ENCODE peak calls at places on chromosomes 7 and 10, in four cellular contexts. Z is suprapubic skin, P is GM12892, C is transverse colon. S is an unnamed sample.

GRCh38 chr7:6705959-6706665 is 635 bp downstream of the ZNF12 start:
- DNase-seq in Z (peak; percentile 69), P (no peak), C (peak; percentile 16), S (peak; percentile 26)

GRCh38 chr7:46133076-46133475 is 212.0 kb upstream of the IGFBP3 start:
- DNase-seq in Z (no peak), P (no peak), C (no peak), S (no peak)

GRCh38 chr7:130683026-130683425 is 3.3 kb downstream of the TSGA13 start:
- DNase-seq in Z (no peak), P (no peak), C (no peak), S (no peak)

GRCh38 chr7:157037635-157038034 is 27.2 kb upstream of the MNX1 start:
- DNase-seq in Z (peak; percentile 35), P (no peak), C (no peak), S (no peak)

GRCh38 chr7:55532150-55532917 is 40.0 kb downstream of the VOPP1 start:
- DNase-seq in Z (no peak), P (no peak), C (no peak), S (no peak)

GRCh38 chr10:109062371-109062770 is 860.9 kb downstream of the XPNPEP1 start:
- DNase-seq in Z (no peak), P (no peak), C (no peak), S (no peak)

GRCh38 chr7:139623518-139623917 is 100.0 kb downstream of the CLEC2L start:
- DNase-seq in Z (no peak), P (no peak), C (no peak), S (no peak)

GRCh38 chr10:28105561-28105960 is 106.7 kb upstream of the ODAD2 start:
- DNase-seq in Z (no peak), P (no peak), C (no peak), S (no peak)

GRCh38 chr7:132882714-132883428 is 199.0 kb downstream of the CHCHD3 start:
- DNase-seq in Z (no peak), P (no peak), C (no peak), S (no peak)

GRCh38 chr7:12490105-12490688 is 80.3 kb upstream of the SCIN start:
- DNase-seq in Z (no peak), P (no peak), C (no peak), S (no peak)

GRCh38 chr7:130831817-130832481 is 97.9 kb upstream of the KLF14 start:
- DNase-seq in Z (no peak), P (no peak), C (no peak), S (no peak)

GRCh38 chr10:130112821-130113220 is 2.2 kb upstream of the C10orf143 start:
- DNase-seq in Z (no peak), P (no peak), C (no peak), S (no peak)

GRCh38 chr10:130109796-130110235 is 814 bp downstream of the C10orf143 start:
- DNase-seq in Z (peak; percentile 78), P (no peak), C (peak; percentile 81), S (no peak)

GRCh38 chr10:130111848-130112180 is 1.2 kb upstream of the C10orf143 start:
- DNase-seq in Z (no peak), P (no peak), C (no peak), S (no peak)

GRCh38 chr10:130110236-130111114 is at the start of gene C10orf143:
- DNase-seq in Z (peak; percentile 98), P (peak; percentile 76), C (peak; percentile 98), S (peak; percentile 77)

GRCh38 chr10:130111115-130111847 is 651 bp upstream of the C10orf143 start:
- DNase-seq in Z (peak; percentile 98), P (peak; percentile 84), C (peak; percentile 96), S (peak; percentile 85)
- TF ChIP-seq POLR2A in Z (peak; percentile 77), P (peak; percentile 69), C (peak; percentile 57), S (peak; percentile 62)

GRCh38 chr10:96043157-96043894 is at the start of gene CCNJ:
- DNase-seq in Z (peak; percentile 88), P (peak; percentile 93), C (peak; percentile 91), S (peak; percentile 95)
- TF ChIP-seq POLR2A in Z (peak; percentile 47), P (peak; percentile 77), C (peak; percentile 82), S (peak; percentile 58)

GRCh38 chr10:124193309-124193696 is 99.9 kb upstream of the CHST15 start:
- DNase-seq in Z (no peak), P (no peak), C (no peak), S (no peak)
- TF ChIP-seq POLR2A in Z (no peak), P (no peak), C (no peak), S (no peak)

GRCh38 chr7:896346-897075 is 20.2 kb downstream of the GET4 start:
- DNase-seq in Z (no peak), P (no peak), C (no peak), S (no peak)
- TF ChIP-seq POLR2A in Z (no peak), P (no peak), C (no peak), S (no peak)

DNA sequence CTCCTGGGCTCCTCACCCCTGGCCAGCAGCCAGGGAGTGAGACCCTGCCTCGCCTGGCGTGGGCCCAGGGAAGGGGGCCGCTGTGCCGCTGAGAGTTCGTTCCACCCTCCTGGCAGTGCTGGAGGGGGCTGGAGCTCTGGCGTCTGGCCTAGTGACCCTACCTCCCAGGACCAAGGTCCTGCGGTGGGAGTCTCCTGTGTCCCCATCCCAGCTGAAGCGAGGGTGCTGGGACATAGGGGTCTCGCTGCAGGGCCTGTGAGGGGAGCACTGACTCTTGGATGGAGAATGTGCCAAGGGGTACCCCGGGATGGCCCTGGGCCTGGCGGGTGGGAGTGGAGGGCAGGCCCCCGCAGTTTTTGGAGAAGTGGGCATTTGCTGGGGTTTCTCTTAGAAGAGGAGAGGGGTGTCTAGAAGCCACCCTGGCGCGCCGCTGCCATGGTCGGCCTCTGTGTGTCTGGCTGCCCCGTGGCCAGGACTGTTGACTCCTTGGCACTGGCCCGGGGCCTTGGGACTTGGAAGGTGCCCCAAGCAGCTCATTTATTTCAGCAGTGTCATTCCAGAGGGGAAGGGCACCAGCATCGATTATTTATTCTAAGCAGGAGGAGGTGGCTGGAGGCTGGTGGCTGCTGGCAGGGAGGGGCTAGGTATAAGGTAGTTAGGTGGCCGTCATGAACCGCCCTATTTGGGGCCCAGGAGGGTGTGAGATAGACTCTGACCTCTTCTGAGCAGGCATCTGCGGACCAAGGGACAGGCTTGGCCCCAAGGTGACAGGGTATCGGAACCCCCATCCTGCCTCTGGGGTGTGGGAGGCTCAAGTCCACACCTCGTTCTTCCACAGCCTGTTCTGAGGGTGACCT is 1.5 kb downstream of the GTF2IRD1 start:
- DNase-seq in Z (no peak), P (no peak), C (peak; percentile 68), S (no peak)
- TF ChIP-seq POLR2A in Z (no peak), P (no peak), C (peak; percentile 53), S (no peak)

DNA sequence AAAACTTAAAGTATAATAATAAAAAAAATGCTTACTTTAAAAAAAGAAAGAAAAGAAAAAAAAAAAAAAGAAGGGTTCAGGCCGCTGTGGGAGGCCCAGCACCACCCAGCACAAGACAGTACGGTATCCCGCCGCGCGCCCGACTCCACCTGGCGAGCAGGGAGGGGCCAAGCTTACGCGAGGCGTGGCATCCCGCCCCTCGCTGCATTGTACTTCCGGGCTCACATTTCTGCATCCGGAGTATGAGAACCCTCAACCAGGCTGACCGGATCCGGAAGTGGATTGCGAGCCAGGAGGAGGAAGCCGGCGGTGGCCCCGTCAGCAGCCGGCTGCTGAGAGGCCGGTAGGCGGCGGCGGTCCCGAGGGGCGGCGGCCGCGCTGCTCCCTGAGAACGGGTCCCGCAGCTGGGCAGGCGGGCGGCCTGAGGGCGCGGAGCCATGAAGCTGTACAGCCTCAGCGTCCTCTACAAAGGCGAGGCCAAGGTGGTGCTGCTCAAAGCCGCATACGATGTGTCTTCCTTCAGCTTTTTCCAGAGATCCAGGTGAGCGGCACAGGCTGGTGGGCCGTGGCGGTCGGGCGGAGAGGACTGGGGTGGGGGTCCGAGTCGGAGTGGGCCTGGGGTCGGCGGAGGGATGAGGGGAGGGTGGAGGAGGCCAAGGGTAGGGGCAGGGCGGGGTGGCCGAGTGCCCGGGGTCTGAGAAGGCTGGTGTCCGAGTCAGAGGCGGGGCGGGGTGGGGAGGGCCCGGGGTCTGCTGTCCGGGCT is at the start of gene YKT6:
- DNase-seq in Z (peak; percentile 96), P (peak; percentile 99), C (peak; percentile 96), S (peak; percentile 99)
- TF ChIP-seq POLR2A in Z (peak; percentile 63), P (peak; percentile 90), C (peak; percentile 82), S (peak; percentile 85)

DNA sequence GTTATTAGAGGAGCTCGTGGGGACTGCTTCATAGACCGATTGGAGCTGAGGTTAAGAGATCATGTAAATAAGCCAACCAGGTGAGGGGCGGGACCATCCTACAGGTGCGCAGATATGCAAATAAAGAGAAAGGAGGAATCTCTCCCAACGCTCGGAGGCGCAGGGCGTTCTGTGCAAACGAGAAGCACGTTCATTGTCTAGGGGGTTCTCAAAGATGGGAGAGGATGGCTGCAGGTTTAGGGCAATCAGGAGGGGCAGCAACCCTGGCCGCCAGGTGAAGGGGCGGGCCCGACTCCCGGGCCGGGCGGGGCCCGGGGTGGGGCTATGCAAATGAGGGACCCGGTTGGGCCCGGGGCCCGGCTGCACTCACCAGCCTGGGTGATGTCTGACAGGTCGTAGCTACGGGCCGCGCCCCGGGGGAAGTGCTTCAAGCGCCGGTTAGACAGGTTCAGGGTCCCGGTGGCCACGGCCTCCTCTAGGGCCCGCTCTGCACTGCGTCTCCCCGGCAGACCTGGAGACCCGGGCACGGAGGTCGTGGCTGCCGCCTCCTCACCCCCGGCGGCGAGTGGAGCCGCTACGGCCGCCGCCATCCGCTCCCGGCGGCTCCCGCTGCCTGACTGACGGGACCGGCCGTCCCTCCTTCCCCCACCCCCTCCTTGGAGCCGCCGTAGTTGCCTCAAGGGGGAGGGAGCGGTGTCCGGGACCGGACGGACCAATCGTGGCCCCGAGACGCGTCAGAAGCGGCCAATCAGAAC is at the start of gene LRCH4:
- DNase-seq in Z (no peak), P (peak; percentile 99), C (peak; percentile 77), S (no peak)
- TF ChIP-seq POLR2A in Z (peak; percentile 95), P (peak; percentile 97), C (peak; percentile 99), S (peak; percentile 90)

DNA sequence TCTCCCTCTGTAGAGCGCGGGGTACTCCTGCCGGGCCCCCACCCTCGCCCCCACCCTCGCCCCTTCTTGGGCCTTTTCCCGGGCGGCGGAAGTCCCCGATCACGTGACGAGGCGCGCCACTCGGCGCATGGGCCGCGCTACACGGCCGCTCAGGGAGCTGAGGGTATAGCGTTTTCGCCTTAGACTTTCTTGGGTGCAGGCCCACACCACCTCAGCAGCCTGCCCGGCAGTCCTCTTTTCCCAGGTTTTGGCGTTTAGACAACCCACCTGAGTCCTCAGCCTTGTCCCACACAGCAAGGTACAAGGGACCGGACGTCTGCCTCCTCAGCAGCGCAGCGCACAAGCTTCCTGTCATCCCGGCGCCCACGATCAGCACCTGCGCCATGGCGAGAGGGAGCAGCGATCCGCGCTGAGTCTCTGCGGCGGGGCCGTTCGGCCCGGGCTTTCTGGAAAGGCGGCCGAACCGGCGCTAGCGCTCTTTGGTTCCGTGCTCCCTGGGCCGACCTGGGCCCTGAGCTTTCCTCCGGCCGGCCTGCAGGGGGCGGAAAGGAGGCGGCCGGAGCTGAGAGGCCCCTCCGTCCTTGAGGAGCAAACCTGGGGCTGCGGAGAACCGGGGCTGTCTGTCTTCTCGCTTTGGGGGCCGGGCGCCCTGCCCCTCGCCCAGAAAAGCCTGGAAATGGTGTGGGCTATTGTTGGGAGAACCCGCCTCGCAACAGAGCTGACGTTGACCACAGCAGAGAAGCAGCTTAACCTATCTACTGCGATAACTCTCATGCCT is at the start of gene RNLS:
- DNase-seq in Z (peak; percentile 78), P (peak; percentile 34), C (peak; percentile 78), S (peak; percentile 48)
- TF ChIP-seq POLR2A in Z (peak; percentile 15), P (peak; percentile 81), C (peak; percentile 72), S (peak; percentile 80)

GRCh38 chr7:151459726-151460473 is 20.0 kb upstream of the CRYGN start:
- DNase-seq in Z (peak; percentile 94), P (no peak), C (peak; percentile 87), S (no peak)
- TF ChIP-seq POLR2A in Z (peak; percentile 17), P (no peak), C (peak; percentile 66), S (no peak)

S was measured in GM12891.